ENCODE peak calls at places on chromosomes 3 and 15, in five cellular contexts. One of them, this sample, is unnamed.

GRCh38 chr3:94525039-94525438 is 462.2 kb downstream of the NSUN3 start:
- DNase-seq in immature natural killer cell: no peak
- DNase-seq in dorsolateral prefrontal cortex: no peak
- DNase-seq in dermis microvascular lymphatic vessel endothelial cell: no peak
- DNase-seq in left ventricle myocardium inferior: no peak
- DNase-seq in this sample: peak

GRCh38 chr15:73125219-73125618 is 73.0 kb downstream of the NEO1 start:
- DNase-seq in dorsolateral prefrontal cortex: no peak
- DNase-seq in left ventricle myocardium inferior: no peak
- DNase-seq in dermis microvascular lymphatic vessel endothelial cell: no peak
- DNase-seq in immature natural killer cell: no peak
- DNase-seq in this sample: no peak

GRCh38 chr3:52608337-52608736 is 71.9 kb downstream of the UQCC5 start:
- DNase-seq in immature natural killer cell: no peak
- DNase-seq in dermis microvascular lymphatic vessel endothelial cell: no peak
- DNase-seq in dorsolateral prefrontal cortex: no peak
- DNase-seq in left ventricle myocardium inferior: no peak
- DNase-seq in this sample: no peak

GRCh38 chr3:133944641-133945441 is 49.2 kb upstream of the RAB6B start:
- DNase-seq in immature natural killer cell: no peak
- DNase-seq in dermis microvascular lymphatic vessel endothelial cell: peak
- DNase-seq in dorsolateral prefrontal cortex: no peak
- DNase-seq in left ventricle myocardium inferior: peak
- DNase-seq in this sample: no peak

GRCh38 chr3:94036909-94037507 is 8.6 kb upstream of the STX19 start:
- DNase-seq in dorsolateral prefrontal cortex: no peak
- DNase-seq in immature natural killer cell: no peak
- DNase-seq in dermis microvascular lymphatic vessel endothelial cell: peak
- DNase-seq in left ventricle myocardium inferior: no peak
- DNase-seq in this sample: no peak

GRCh38 chr3:49787536-49787935 is 1.2 kb upstream of the IP6K1 start:
- DNase-seq in dermis microvascular lymphatic vessel endothelial cell: peak
- DNase-seq in left ventricle myocardium inferior: no peak
- DNase-seq in immature natural killer cell: no peak
- DNase-seq in dorsolateral prefrontal cortex: no peak
- DNase-seq in this sample: no peak

GRCh38 chr3:96449341-96449740 is 365.1 kb upstream of the EPHA6 start:
- DNase-seq in left ventricle myocardium inferior: no peak
- DNase-seq in dermis microvascular lymphatic vessel endothelial cell: no peak
- DNase-seq in dorsolateral prefrontal cortex: no peak
- DNase-seq in immature natural killer cell: no peak
- DNase-seq in this sample: no peak

GRCh38 chr3:20462723-20463122 is 276.7 kb upstream of the SGO1 start:
- DNase-seq in left ventricle myocardium inferior: no peak
- DNase-seq in immature natural killer cell: no peak
- DNase-seq in dermis microvascular lymphatic vessel endothelial cell: peak
- DNase-seq in dorsolateral prefrontal cortex: no peak
- DNase-seq in this sample: no peak

GRCh38 chr15:77486542-77487478 is 66.1 kb downstream of the HMG20A start:
- DNase-seq in immature natural killer cell: no peak
- DNase-seq in dorsolateral prefrontal cortex: no peak
- DNase-seq in dermis microvascular lymphatic vessel endothelial cell: no peak
- DNase-seq in left ventricle myocardium inferior: no peak
- DNase-seq in this sample: no peak

GRCh38 chr3:45915518-45916231 is 27.6 kb upstream of the CXCR6 start:
- DNase-seq in dermis microvascular lymphatic vessel endothelial cell: no peak
- DNase-seq in immature natural killer cell: peak
- DNase-seq in left ventricle myocardium inferior: no peak
- DNase-seq in dorsolateral prefrontal cortex: peak
- DNase-seq in this sample: no peak

GRCh38 chr3:14962762-14963161 is 15.4 kb downstream of the NR2C2 start:
- DNase-seq in immature natural killer cell: no peak
- DNase-seq in left ventricle myocardium inferior: no peak
- DNase-seq in dorsolateral prefrontal cortex: no peak
- DNase-seq in dermis microvascular lymphatic vessel endothelial cell: no peak
- DNase-seq in this sample: no peak

GRCh38 chr3:175212896-175213295 is 353.8 kb downstream of the NAALADL2 start:
- DNase-seq in immature natural killer cell: no peak
- DNase-seq in dorsolateral prefrontal cortex: no peak
- DNase-seq in dermis microvascular lymphatic vessel endothelial cell: no peak
- DNase-seq in left ventricle myocardium inferior: no peak
- DNase-seq in this sample: no peak

GRCh38 chr15:38636597-38636996 is 72.0 kb upstream of the RASGRP1 start:
- DNase-seq in immature natural killer cell: no peak
- DNase-seq in dermis microvascular lymphatic vessel endothelial cell: no peak
- DNase-seq in left ventricle myocardium inferior: peak
- DNase-seq in dorsolateral prefrontal cortex: peak
- DNase-seq in this sample: no peak

GRCh38 chr3:123605789-123606234 is 21.0 kb upstream of the HACD2 start:
- DNase-seq in left ventricle myocardium inferior: no peak
- DNase-seq in dorsolateral prefrontal cortex: no peak
- DNase-seq in dermis microvascular lymphatic vessel endothelial cell: no peak
- DNase-seq in immature natural killer cell: no peak
- DNase-seq in this sample: no peak

GRCh38 chr3:165805834-165806561 is 31.2 kb downstream of the BCHE start:
- DNase-seq in left ventricle myocardium inferior: no peak
- DNase-seq in dorsolateral prefrontal cortex: no peak
- DNase-seq in dermis microvascular lymphatic vessel endothelial cell: no peak
- DNase-seq in immature natural killer cell: peak
- DNase-seq in this sample: no peak

GRCh38 chr15:65979316-65979715 is 110.0 kb downstream of the RAB11A start:
- DNase-seq in immature natural killer cell: no peak
- DNase-seq in dorsolateral prefrontal cortex: no peak
- DNase-seq in dermis microvascular lymphatic vessel endothelial cell: no peak
- DNase-seq in left ventricle myocardium inferior: no peak
- DNase-seq in this sample: no peak

GRCh38 chr3:119239421-119239820 is 1.3 kb downstream of the B4GALT4 start:
- DNase-seq in left ventricle myocardium inferior: no peak
- DNase-seq in dermis microvascular lymphatic vessel endothelial cell: no peak
- DNase-seq in immature natural killer cell: no peak
- DNase-seq in dorsolateral prefrontal cortex: no peak
- DNase-seq in this sample: peak

GRCh38 chr3:42672495-42672894 is 12.8 kb upstream of the KLHL40 start:
- DNase-seq in immature natural killer cell: no peak
- DNase-seq in left ventricle myocardium inferior: no peak
- DNase-seq in dorsolateral prefrontal cortex: no peak
- DNase-seq in dermis microvascular lymphatic vessel endothelial cell: no peak
- DNase-seq in this sample: no peak

GRCh38 chr3:150149651-150150051 is 179.0 kb upstream of the PFN2 start:
- DNase-seq in immature natural killer cell: no peak
- DNase-seq in dermis microvascular lymphatic vessel endothelial cell: no peak
- DNase-seq in dorsolateral prefrontal cortex: no peak
- DNase-seq in left ventricle myocardium inferior: no peak
- DNase-seq in this sample: no peak

GRCh38 chr3:190010486-190010885 is 110.2 kb downstream of the P3H2 start:
- DNase-seq in left ventricle myocardium inferior: no peak
- DNase-seq in dermis microvascular lymphatic vessel endothelial cell: peak
- DNase-seq in dorsolateral prefrontal cortex: no peak
- DNase-seq in immature natural killer cell: no peak
- DNase-seq in this sample: no peak

GRCh38 chr3:155131104-155131503 is 51.0 kb downstream of the MME start:
- DNase-seq in dermis microvascular lymphatic vessel endothelial cell: no peak
- DNase-seq in dorsolateral prefrontal cortex: no peak
- DNase-seq in left ventricle myocardium inferior: no peak
- DNase-seq in immature natural killer cell: no peak
- DNase-seq in this sample: no peak

GRCh38 chr3:102006812-102007485 is 157.6 kb downstream of the NFKBIZ start:
- DNase-seq in left ventricle myocardium inferior: peak
- DNase-seq in dermis microvascular lymphatic vessel endothelial cell: peak
- DNase-seq in dorsolateral prefrontal cortex: no peak
- DNase-seq in immature natural killer cell: no peak
- DNase-seq in this sample: no peak

GRCh38 chr3:128424508-128425069 is 42.1 kb downstream of the DNAJB8 start:
- DNase-seq in left ventricle myocardium inferior: no peak
- DNase-seq in dorsolateral prefrontal cortex: no peak
- DNase-seq in immature natural killer cell: no peak
- DNase-seq in dermis microvascular lymphatic vessel endothelial cell: peak
- DNase-seq in this sample: no peak

GRCh38 chr3:41040256-41040655 is 159.0 kb upstream of the CTNNB1 start:
- DNase-seq in dermis microvascular lymphatic vessel endothelial cell: no peak
- DNase-seq in left ventricle myocardium inferior: no peak
- DNase-seq in dorsolateral prefrontal cortex: no peak
- DNase-seq in immature natural killer cell: no peak
- DNase-seq in this sample: no peak

GRCh38 chr3:42772670-42773408 is at the start of gene CCDC13:
- DNase-seq in left ventricle myocardium inferior: peak
- DNase-seq in dorsolateral prefrontal cortex: peak
- DNase-seq in dermis microvascular lymphatic vessel endothelial cell: peak
- DNase-seq in immature natural killer cell: peak
- DNase-seq in this sample: peak

GRCh38 chr15:89735773-89736172 is 15.3 kb downstream of the MESP1 start:
- DNase-seq in left ventricle myocardium inferior: no peak
- DNase-seq in dorsolateral prefrontal cortex: no peak
- DNase-seq in dermis microvascular lymphatic vessel endothelial cell: no peak
- DNase-seq in immature natural killer cell: no peak
- DNase-seq in this sample: no peak

GRCh38 chr3:107816082-107816481 is 274.7 kb downstream of the CD47 start:
- DNase-seq in left ventricle myocardium inferior: no peak
- DNase-seq in dermis microvascular lymphatic vessel endothelial cell: no peak
- DNase-seq in immature natural killer cell: no peak
- DNase-seq in dorsolateral prefrontal cortex: no peak
- DNase-seq in this sample: no peak

GRCh38 chr15:29665441-29665985 is 156.8 kb downstream of the TJP1 start:
- DNase-seq in immature natural killer cell: no peak
- DNase-seq in dorsolateral prefrontal cortex: no peak
- DNase-seq in left ventricle myocardium inferior: no peak
- DNase-seq in dermis microvascular lymphatic vessel endothelial cell: no peak
- DNase-seq in this sample: no peak

GRCh38 chr3:71726106-71726505 is 904 bp upstream of the EIF4E3 start:
- DNase-seq in left ventricle myocardium inferior: no peak
- DNase-seq in dorsolateral prefrontal cortex: no peak
- DNase-seq in dermis microvascular lymphatic vessel endothelial cell: no peak
- DNase-seq in immature natural killer cell: peak
- DNase-seq in this sample: no peak

GRCh38 chr3:184361932-184362667 is 590 bp downstream of the POLR2H start:
- DNase-seq in immature natural killer cell: peak
- DNase-seq in dorsolateral prefrontal cortex: peak
- DNase-seq in left ventricle myocardium inferior: peak
- DNase-seq in dermis microvascular lymphatic vessel endothelial cell: no peak
- DNase-seq in this sample: peak

GRCh38 chr15:90869601-90870353 is 1.4 kb downstream of the FURIN start:
- DNase-seq in immature natural killer cell: no peak
- DNase-seq in dermis microvascular lymphatic vessel endothelial cell: peak
- DNase-seq in left ventricle myocardium inferior: peak
- DNase-seq in dorsolateral prefrontal cortex: peak
- DNase-seq in this sample: no peak

GRCh38 chr3:24272875-24273274 is 221.8 kb downstream of the THRB start:
- DNase-seq in dermis microvascular lymphatic vessel endothelial cell: no peak
- DNase-seq in dorsolateral prefrontal cortex: no peak
- DNase-seq in immature natural killer cell: no peak
- DNase-seq in left ventricle myocardium inferior: no peak
- DNase-seq in this sample: no peak

GRCh38 chr15:34014556-34014955 is 24.4 kb downstream of the AVEN start:
- DNase-seq in left ventricle myocardium inferior: no peak
- DNase-seq in immature natural killer cell: no peak
- DNase-seq in dorsolateral prefrontal cortex: no peak
- DNase-seq in dermis microvascular lymphatic vessel endothelial cell: no peak
- DNase-seq in this sample: no peak

This sample was measured in C1 segment of cervical spinal cord.